ENCODE peak calls at places on chromosomes 3 and 15, in six cellular contexts. One of them, this sample, is unnamed.

GRCh38 chr15:90414408-90415028 is 26.5 kb downstream of the IQGAP1 start:
- DNase-seq in HepG2: no peak
- DNase-seq in K562: no peak
- DNase-seq in GM12878: no peak
- DNase-seq in H1: no peak
- DNase-seq in GM12891: no peak
- DNase-seq in this sample: no peak

GRCh38 chr3:192831111-192831644 is 86.5 kb downstream of the MB21D2 start:
- DNase-seq in HepG2: no peak
- DNase-seq in K562: no peak
- DNase-seq in GM12878: no peak
- DNase-seq in H1: no peak
- DNase-seq in GM12891: no peak
- DNase-seq in this sample: no peak

GRCh38 chr3:33277193-33277882 is at the start of gene FBXL2:
- DNase-seq in HepG2: peak
- DNase-seq in K562: peak
- DNase-seq in GM12878: no peak
- DNase-seq in H1: peak
- DNase-seq in GM12891: peak
- DNase-seq in this sample: peak

GRCh38 chr3:124256156-124256555 is 264.2 kb upstream of the ROPN1 start:
- DNase-seq in HepG2: no peak
- DNase-seq in K562: no peak
- DNase-seq in GM12878: no peak
- DNase-seq in H1: no peak
- DNase-seq in GM12891: no peak
- DNase-seq in this sample: no peak

GRCh38 chr15:43488790-43489585 is 4.0 kb downstream of the TP53BP1 start:
- DNase-seq in HepG2: no peak
- DNase-seq in K562: no peak
- DNase-seq in GM12878: no peak
- DNase-seq in H1: no peak
- DNase-seq in GM12891: no peak
- DNase-seq in this sample: no peak

GRCh38 chr3:169152319-169152718 is 511.2 kb downstream of the MECOM start:
- DNase-seq in HepG2: no peak
- DNase-seq in K562: no peak
- DNase-seq in GM12878: no peak
- DNase-seq in H1: no peak
- DNase-seq in GM12891: no peak
- DNase-seq in this sample: no peak

GRCh38 chr3:49869525-49870126 is at the start of gene CAMKV:
- DNase-seq in HepG2: no peak
- DNase-seq in K562: peak
- DNase-seq in GM12878: no peak
- DNase-seq in H1: peak
- DNase-seq in GM12891: peak
- DNase-seq in this sample: peak

GRCh38 chr15:48049736-48050135 is 71.1 kb upstream of the SLC24A5 start:
- DNase-seq in HepG2: no peak
- DNase-seq in K562: no peak
- DNase-seq in GM12878: no peak
- DNase-seq in H1: no peak
- DNase-seq in GM12891: no peak
- DNase-seq in this sample: no peak

GRCh38 chr3:23702198-23702597 is 103.6 kb upstream of the UBE2E1 start:
- DNase-seq in HepG2: no peak
- DNase-seq in K562: no peak
- DNase-seq in GM12878: no peak
- DNase-seq in H1: no peak
- DNase-seq in GM12891: no peak
- DNase-seq in this sample: no peak

GRCh38 chr15:90871716-90872480 is 3.5 kb downstream of the FURIN start:
- DNase-seq in HepG2: no peak
- DNase-seq in K562: peak
- DNase-seq in GM12878: no peak
- DNase-seq in H1: peak
- DNase-seq in GM12891: no peak
- DNase-seq in this sample: peak

GRCh38 chr3:73729969-73730440 is 105.3 kb upstream of the PDZRN3 start:
- DNase-seq in HepG2: no peak
- DNase-seq in K562: no peak
- DNase-seq in GM12878: no peak
- DNase-seq in H1: no peak
- DNase-seq in GM12891: no peak
- DNase-seq in this sample: no peak

GRCh38 chr15:70447927-70448698 is 315.2 kb downstream of the UACA start:
- DNase-seq in HepG2: no peak
- DNase-seq in K562: peak
- DNase-seq in GM12878: no peak
- DNase-seq in H1: no peak
- DNase-seq in GM12891: no peak
- DNase-seq in this sample: no peak

GRCh38 chr15:32687556-32687955 is 30.2 kb upstream of the GREM1 start:
- DNase-seq in HepG2: no peak
- DNase-seq in K562: no peak
- DNase-seq in GM12878: no peak
- DNase-seq in H1: no peak
- DNase-seq in GM12891: no peak
- DNase-seq in this sample: no peak

GRCh38 chr15:28015855-28016254 is 83.3 kb downstream of the OCA2 start:
- DNase-seq in HepG2: no peak
- DNase-seq in K562: no peak
- DNase-seq in GM12878: no peak
- DNase-seq in H1: no peak
- DNase-seq in GM12891: no peak
- DNase-seq in this sample: no peak

GRCh38 chr15:59896652-59897051 is 107.5 kb upstream of the FOXB1 start:
- DNase-seq in HepG2: no peak
- DNase-seq in K562: no peak
- DNase-seq in GM12878: no peak
- DNase-seq in H1: no peak
- DNase-seq in GM12891: no peak
- DNase-seq in this sample: no peak

GRCh38 chr3:168417016-168417415 is 321.3 kb upstream of the GOLIM4 start:
- DNase-seq in HepG2: no peak
- DNase-seq in K562: no peak
- DNase-seq in GM12878: no peak
- DNase-seq in H1: no peak
- DNase-seq in GM12891: no peak
- DNase-seq in this sample: no peak

GRCh38 chr3:163490119-163490518 is 1588.2 kb downstream of the SI start:
- DNase-seq in HepG2: peak
- DNase-seq in K562: peak
- DNase-seq in GM12878: no peak
- DNase-seq in H1: peak
- DNase-seq in GM12891: peak
- DNase-seq in this sample: no peak

GRCh38 chr3:1292571-1292970 is 199.7 kb downstream of the CNTN6 start:
- DNase-seq in HepG2: no peak
- DNase-seq in K562: no peak
- DNase-seq in GM12878: no peak
- DNase-seq in H1: no peak
- DNase-seq in GM12891: no peak
- DNase-seq in this sample: no peak

GRCh38 chr15:80911821-80912220 is 77.8 kb downstream of the MESD start:
- DNase-seq in HepG2: no peak
- DNase-seq in K562: no peak
- DNase-seq in GM12878: no peak
- DNase-seq in H1: no peak
- DNase-seq in GM12891: no peak
- DNase-seq in this sample: no peak

GRCh38 chr3:126512026-126512425 is 5.5 kb downstream of the UROC1 start:
- DNase-seq in HepG2: no peak
- DNase-seq in K562: no peak
- DNase-seq in GM12878: no peak
- DNase-seq in H1: no peak
- DNase-seq in GM12891: no peak
- DNase-seq in this sample: no peak

GRCh38 chr3:126514161-126514560 is 3.4 kb downstream of the UROC1 start:
- DNase-seq in HepG2: no peak
- DNase-seq in K562: no peak
- DNase-seq in GM12878: no peak
- DNase-seq in H1: no peak
- DNase-seq in GM12891: no peak
- DNase-seq in this sample: no peak

GRCh38 chr3:126511291-126511690 is 6.3 kb downstream of the UROC1 start:
- DNase-seq in HepG2: no peak
- DNase-seq in K562: no peak
- DNase-seq in GM12878: no peak
- DNase-seq in H1: no peak
- DNase-seq in GM12891: no peak
- DNase-seq in this sample: no peak

GRCh38 chr3:126515066-126515706 is 2.4 kb downstream of the UROC1 start:
- DNase-seq in HepG2: no peak
- DNase-seq in K562: no peak
- DNase-seq in GM12878: no peak
- DNase-seq in H1: no peak
- DNase-seq in GM12891: no peak
- DNase-seq in this sample: no peak

GRCh38 chr3:126512916-126513650 is 4.5 kb downstream of the UROC1 start:
- DNase-seq in HepG2: no peak
- DNase-seq in K562: no peak
- DNase-seq in GM12878: no peak
- DNase-seq in H1: no peak
- DNase-seq in GM12891: no peak
- DNase-seq in this sample: no peak
- TF ChIP-seq POLR2A in HepG2: no peak
- TF ChIP-seq POLR2A in K562: no peak
- TF ChIP-seq POLR2A in GM12878: no peak
- TF ChIP-seq POLR2A in H1: no peak
- TF ChIP-seq POLR2A in GM12891: no peak
- TF ChIP-seq POLR2A in this sample: no peak

DNA sequence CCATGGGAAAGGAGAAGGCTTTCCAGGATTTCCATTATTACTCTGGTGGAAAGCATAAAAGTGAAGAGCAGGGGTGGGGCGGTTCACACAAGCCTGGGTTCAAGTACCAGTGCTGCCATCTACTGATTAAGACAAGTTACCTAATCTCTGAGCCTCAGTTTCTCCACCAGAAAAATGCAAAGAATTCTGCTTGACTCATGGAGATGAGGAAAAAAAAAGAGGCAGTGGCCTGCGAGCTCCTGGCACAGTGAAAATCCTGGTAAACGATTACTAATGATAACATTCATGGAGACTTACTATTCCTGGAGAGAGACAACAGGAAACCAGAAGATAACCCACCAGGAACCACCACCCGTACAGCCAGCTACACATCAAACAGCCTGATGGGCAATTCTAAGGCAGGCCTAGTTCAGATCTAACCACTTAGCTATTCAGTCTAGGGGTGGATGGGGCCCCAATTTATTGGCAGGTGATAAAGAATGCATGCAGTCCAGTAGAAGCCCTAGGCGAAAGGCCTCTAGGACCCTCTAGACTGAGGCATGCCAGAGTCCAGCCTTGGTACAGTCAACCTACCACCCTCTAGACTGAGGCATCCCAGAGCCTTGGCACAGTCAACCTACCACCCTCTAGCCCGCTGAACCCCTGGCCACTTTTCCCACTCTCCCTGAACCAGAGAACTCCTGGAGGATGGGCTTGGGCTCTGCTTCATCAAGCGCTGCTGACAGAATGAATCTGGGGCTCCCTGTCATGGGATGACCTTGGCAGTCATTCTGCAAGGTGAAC is 2.5 kb downstream of the AMOTL2 start:
- DNase-seq in HepG2: no peak
- DNase-seq in K562: no peak
- DNase-seq in GM12878: no peak
- DNase-seq in H1: no peak
- DNase-seq in GM12891: no peak
- DNase-seq in this sample: no peak
- TF ChIP-seq TAF1 in HepG2: no peak
- TF ChIP-seq TAF1 in K562: no peak
- TF ChIP-seq TAF1 in GM12878: no peak
- TF ChIP-seq TAF1 in H1: no peak
- TF ChIP-seq TAF1 in GM12891: no peak
- TF ChIP-seq TAF1 in this sample: no peak

GRCh38 chr3:35780800-35781199 is 141.5 kb downstream of the ARPP21 start:
- DNase-seq in HepG2: no peak
- DNase-seq in K562: no peak
- DNase-seq in GM12878: no peak
- DNase-seq in H1: no peak
- DNase-seq in GM12891: no peak
- DNase-seq in this sample: no peak

GRCh38 chr3:35777065-35777464 is 137.7 kb downstream of the ARPP21 start:
- DNase-seq in HepG2: no peak
- DNase-seq in K562: no peak
- DNase-seq in GM12878: no peak
- DNase-seq in H1: no peak
- DNase-seq in GM12891: no peak
- DNase-seq in this sample: no peak

GRCh38 chr3:35776346-35776745 is 137.0 kb downstream of the ARPP21 start:
- DNase-seq in HepG2: no peak
- DNase-seq in K562: no peak
- DNase-seq in GM12878: no peak
- DNase-seq in H1: no peak
- DNase-seq in GM12891: no peak
- DNase-seq in this sample: no peak

GRCh38 chr3:35778201-35778600 is 138.9 kb downstream of the ARPP21 start:
- DNase-seq in HepG2: no peak
- DNase-seq in K562: no peak
- DNase-seq in GM12878: no peak
- DNase-seq in H1: no peak
- DNase-seq in GM12891: no peak
- DNase-seq in this sample: no peak

GRCh38 chr3:35777563-35777962 is 138.2 kb downstream of the ARPP21 start:
- DNase-seq in HepG2: no peak
- DNase-seq in K562: no peak
- DNase-seq in GM12878: no peak
- DNase-seq in H1: no peak
- DNase-seq in GM12891: no peak
- DNase-seq in this sample: no peak
- TF ChIP-seq POLR2AphosphoS5 in HepG2: no peak
- TF ChIP-seq POLR2AphosphoS5 in K562: no peak
- TF ChIP-seq POLR2AphosphoS5 in GM12878: no peak
- TF ChIP-seq POLR2AphosphoS5 in H1: no peak
- TF ChIP-seq POLR2AphosphoS5 in GM12891: no peak
- TF ChIP-seq POLR2AphosphoS5 in this sample: no peak

GRCh38 chr3:128697336-128697735 is 28.6 kb upstream of the RAB7A start:
- DNase-seq in HepG2: no peak
- DNase-seq in K562: no peak
- DNase-seq in GM12878: no peak
- DNase-seq in H1: no peak
- DNase-seq in GM12891: no peak
- DNase-seq in this sample: no peak

GRCh38 chr3:128702391-128702790 is 23.6 kb upstream of the RAB7A start:
- DNase-seq in HepG2: no peak
- DNase-seq in K562: no peak
- DNase-seq in GM12878: no peak
- DNase-seq in H1: no peak
- DNase-seq in GM12891: no peak
- DNase-seq in this sample: no peak

GRCh38 chr3:128693696-128694095 is 32.3 kb upstream of the RAB7A start:
- DNase-seq in HepG2: no peak
- DNase-seq in K562: no peak
- DNase-seq in GM12878: no peak
- DNase-seq in H1: no peak
- DNase-seq in GM12891: no peak
- DNase-seq in this sample: no peak

GRCh38 chr3:128701342-128702212 is 24.4 kb upstream of the RAB7A start:
- DNase-seq in HepG2: no peak
- DNase-seq in K562: no peak
- DNase-seq in GM12878: no peak
- DNase-seq in H1: no peak
- DNase-seq in GM12891: no peak
- DNase-seq in this sample: no peak

GRCh38 chr3:128698211-128699011 is 27.6 kb upstream of the RAB7A start:
- DNase-seq in HepG2: no peak
- DNase-seq in K562: no peak
- DNase-seq in GM12878: no peak
- DNase-seq in H1: peak
- DNase-seq in GM12891: peak
- DNase-seq in this sample: peak
- TF ChIP-seq POLR2A in HepG2: no peak
- TF ChIP-seq POLR2A in K562: no peak
- TF ChIP-seq POLR2A in GM12878: no peak
- TF ChIP-seq POLR2A in H1: peak
- TF ChIP-seq POLR2A in GM12891: no peak
- TF ChIP-seq POLR2A in this sample: no peak